ENCODE peak calls at places on chromosomes 13 and 19, in ten cellular contexts. One of them, this sample, is unnamed.
A peak's percentile ranks its signal among the peaks of the same experiment; 100 is the strongest.

GRCh38 chr19:6738726-6739389 is 622 bp upstream of the TRIP10 start:
- DNase-seq in bronchial epithelial cell: no peak
- DNase-seq in germinal center: no peak
- DNase-seq in body of pancreas: peak; percentile 63
- DNase-seq in iPS DF 19.7: no peak
- DNase-seq in stimulated activated CD4-positive, alpha-beta T cell treated with anti-CD3 and anti-CD28 coated beads, Interleukin-2, amount 100 ng/mL, for 24 hours: peak; percentile 34
- DNase-seq in amniotic stem cell: no peak
- DNase-seq in HT-29: no peak
- DNase-seq in GM13976: no peak
- DNase-seq in stimulated activated CD8-positive, alpha-beta memory T cell treated with anti-CD3 and anti-CD28 coated beads, Interleukin-15, amount 100 ng/mL, for 1 hour: no peak
- DNase-seq in this sample: no peak

GRCh38 chr19:35612224-35612558 is 344 bp upstream of the HAUS5 start:
- DNase-seq in germinal center: no peak
- DNase-seq in amniotic stem cell: no peak
- DNase-seq in body of pancreas: no peak
- DNase-seq in bronchial epithelial cell: no peak
- DNase-seq in GM13976: no peak
- DNase-seq in iPS DF 19.7: no peak
- DNase-seq in HT-29: no peak
- DNase-seq in stimulated activated CD8-positive, alpha-beta memory T cell treated with anti-CD3 and anti-CD28 coated beads, Interleukin-15, amount 100 ng/mL, for 1 hour: no peak
- DNase-seq in stimulated activated CD4-positive, alpha-beta T cell treated with anti-CD3 and anti-CD28 coated beads, Interleukin-2, amount 100 ng/mL, for 24 hours: no peak
- DNase-seq in this sample: no peak

GRCh38 chr13:40916207-40916998 is 102.7 kb downstream of the ELF1 start:
- DNase-seq in germinal center: no peak
- DNase-seq in HT-29: no peak
- DNase-seq in stimulated activated CD8-positive, alpha-beta memory T cell treated with anti-CD3 and anti-CD28 coated beads, Interleukin-15, amount 100 ng/mL, for 1 hour: no peak
- DNase-seq in bronchial epithelial cell: peak; percentile 28
- DNase-seq in iPS DF 19.7: no peak
- DNase-seq in amniotic stem cell: no peak
- DNase-seq in stimulated activated CD4-positive, alpha-beta T cell treated with anti-CD3 and anti-CD28 coated beads, Interleukin-2, amount 100 ng/mL, for 24 hours: no peak
- DNase-seq in body of pancreas: no peak
- DNase-seq in GM13976: no peak
- DNase-seq in this sample: no peak

GRCh38 chr13:83780201-83780600 is 102.1 kb downstream of the SLITRK1 start:
- DNase-seq in germinal center: no peak
- DNase-seq in body of pancreas: peak; percentile 18
- DNase-seq in bronchial epithelial cell: peak; percentile 47
- DNase-seq in amniotic stem cell: no peak
- DNase-seq in GM13976: no peak
- DNase-seq in iPS DF 19.7: peak; percentile 33
- DNase-seq in HT-29: peak; percentile 52
- DNase-seq in stimulated activated CD8-positive, alpha-beta memory T cell treated with anti-CD3 and anti-CD28 coated beads, Interleukin-15, amount 100 ng/mL, for 1 hour: no peak
- DNase-seq in stimulated activated CD4-positive, alpha-beta T cell treated with anti-CD3 and anti-CD28 coated beads, Interleukin-2, amount 100 ng/mL, for 24 hours: no peak
- DNase-seq in this sample: no peak

GRCh38 chr19:39413269-39413902 is 917 bp downstream of the PLEKHG2 start:
- DNase-seq in iPS DF 19.7: no peak
- DNase-seq in HT-29: no peak
- DNase-seq in body of pancreas: no peak
- DNase-seq in amniotic stem cell: no peak
- DNase-seq in stimulated activated CD8-positive, alpha-beta memory T cell treated with anti-CD3 and anti-CD28 coated beads, Interleukin-15, amount 100 ng/mL, for 1 hour: no peak
- DNase-seq in GM13976: peak; percentile 66
- DNase-seq in bronchial epithelial cell: no peak
- DNase-seq in germinal center: peak; percentile 52
- DNase-seq in stimulated activated CD4-positive, alpha-beta T cell treated with anti-CD3 and anti-CD28 coated beads, Interleukin-2, amount 100 ng/mL, for 24 hours: no peak
- DNase-seq in this sample: no peak

GRCh38 chr13:34372581-34372980 is 554.6 kb downstream of the RFC3 start:
- DNase-seq in bronchial epithelial cell: no peak
- DNase-seq in stimulated activated CD8-positive, alpha-beta memory T cell treated with anti-CD3 and anti-CD28 coated beads, Interleukin-15, amount 100 ng/mL, for 1 hour: no peak
- DNase-seq in amniotic stem cell: no peak
- DNase-seq in stimulated activated CD4-positive, alpha-beta T cell treated with anti-CD3 and anti-CD28 coated beads, Interleukin-2, amount 100 ng/mL, for 24 hours: no peak
- DNase-seq in body of pancreas: no peak
- DNase-seq in germinal center: no peak
- DNase-seq in HT-29: no peak
- DNase-seq in iPS DF 19.7: no peak
- DNase-seq in GM13976: no peak
- DNase-seq in this sample: no peak

GRCh38 chr19:16462757-16463250 is 9.0 kb downstream of the EPS15L1 start:
- DNase-seq in stimulated activated CD8-positive, alpha-beta memory T cell treated with anti-CD3 and anti-CD28 coated beads, Interleukin-15, amount 100 ng/mL, for 1 hour: no peak
- DNase-seq in GM13976: no peak
- DNase-seq in iPS DF 19.7: no peak
- DNase-seq in germinal center: no peak
- DNase-seq in stimulated activated CD4-positive, alpha-beta T cell treated with anti-CD3 and anti-CD28 coated beads, Interleukin-2, amount 100 ng/mL, for 24 hours: no peak
- DNase-seq in HT-29: peak; percentile 7
- DNase-seq in amniotic stem cell: no peak
- DNase-seq in bronchial epithelial cell: peak; percentile 77
- DNase-seq in body of pancreas: no peak
- DNase-seq in this sample: no peak

GRCh38 chr19:44648536-44649370 is 5.0 kb downstream of the PVR start:
- DNase-seq in iPS DF 19.7: no peak
- DNase-seq in germinal center: no peak
- DNase-seq in HT-29: no peak
- DNase-seq in GM13976: no peak
- DNase-seq in amniotic stem cell: no peak
- DNase-seq in bronchial epithelial cell: peak; percentile 79
- DNase-seq in stimulated activated CD4-positive, alpha-beta T cell treated with anti-CD3 and anti-CD28 coated beads, Interleukin-2, amount 100 ng/mL, for 24 hours: no peak
- DNase-seq in stimulated activated CD8-positive, alpha-beta memory T cell treated with anti-CD3 and anti-CD28 coated beads, Interleukin-15, amount 100 ng/mL, for 1 hour: no peak
- DNase-seq in body of pancreas: no peak
- DNase-seq in this sample: no peak

GRCh38 chr19:9727644-9728043 is 40.9 kb downstream of the ZNF846 start:
- DNase-seq in germinal center: no peak
- DNase-seq in stimulated activated CD8-positive, alpha-beta memory T cell treated with anti-CD3 and anti-CD28 coated beads, Interleukin-15, amount 100 ng/mL, for 1 hour: no peak
- DNase-seq in bronchial epithelial cell: no peak
- DNase-seq in stimulated activated CD4-positive, alpha-beta T cell treated with anti-CD3 and anti-CD28 coated beads, Interleukin-2, amount 100 ng/mL, for 24 hours: no peak
- DNase-seq in amniotic stem cell: no peak
- DNase-seq in GM13976: no peak
- DNase-seq in HT-29: no peak
- DNase-seq in iPS DF 19.7: no peak
- DNase-seq in body of pancreas: no peak
- DNase-seq in this sample: no peak

GRCh38 chr13:106507560-106508274 is 27.7 kb downstream of the EFNB2 start:
- DNase-seq in body of pancreas: no peak
- DNase-seq in HT-29: no peak
- DNase-seq in amniotic stem cell: no peak
- DNase-seq in bronchial epithelial cell: peak; percentile 94
- DNase-seq in stimulated activated CD8-positive, alpha-beta memory T cell treated with anti-CD3 and anti-CD28 coated beads, Interleukin-15, amount 100 ng/mL, for 1 hour: no peak
- DNase-seq in iPS DF 19.7: no peak
- DNase-seq in germinal center: no peak
- DNase-seq in GM13976: no peak
- DNase-seq in stimulated activated CD4-positive, alpha-beta T cell treated with anti-CD3 and anti-CD28 coated beads, Interleukin-2, amount 100 ng/mL, for 24 hours: no peak
- DNase-seq in this sample: no peak

This sample was measured in GM10248.